ENCODE peak calls at places on chromosomes 1 and 21, in six cellular contexts. H, X, F, A, T and L are unnamed samples.

GRCh38 chr1:207024202-207025143 is 8.1 kb downstream of the C1orf116 start:
- ATAC-seq in F (no peak), H (peak), A (no peak), T (no peak), X (peak), L (no peak)

GRCh38 chr1:230609208-230609607 is 33.1 kb upstream of the COG2 start:
- ATAC-seq in X (no peak), F (peak), T (no peak), H (no peak), A (peak), L (no peak)

GRCh38 chr1:103362348-103363007 is 163.0 kb upstream of the RNPC3 start:
- ATAC-seq in T (no peak), F (no peak), H (peak), A (no peak), X (no peak), L (no peak)

GRCh38 chr1:220189750-220190347 is 82.4 kb downstream of the RAB3GAP2 start:
- ATAC-seq in A (peak), H (peak), X (no peak), F (no peak), T (no peak), L (no peak)

GRCh38 chr1:222889445-222889844 is 74.6 kb downstream of the DISP1 start:
- ATAC-seq in F (no peak), H (no peak), T (no peak), X (no peak), A (no peak), L (no peak)

GRCh38 chr1:21569820-21570527 is 60.8 kb downstream of the ALPL start:
- ATAC-seq in A (no peak), F (no peak), X (no peak), H (no peak), T (no peak), L (no peak)

GRCh38 chr1:208475951-208476824 is 232.0 kb upstream of the PLXNA2 start:
- ATAC-seq in H (no peak), F (no peak), X (peak), T (no peak), A (no peak), L (no peak)

GRCh38 chr1:213231795-213232231 is 180.8 kb downstream of the RPS6KC1 start:
- ATAC-seq in F (no peak), A (no peak), X (no peak), T (no peak), H (no peak), L (no peak)

GRCh38 chr1:31110846-31111245 is 45.3 kb upstream of the PUM1 start:
- ATAC-seq in F (no peak), A (no peak), X (no peak), H (no peak), T (no peak), L (no peak)

GRCh38 chr1:64917328-64917861 is 49.0 kb downstream of the JAK1 start:
- ATAC-seq in T (peak), A (peak), H (no peak), X (peak), F (peak), L (peak)

GRCh38 chr1:62103880-62104279 is 90.8 kb upstream of the L1TD1 start:
- ATAC-seq in X (no peak), T (no peak), H (no peak), A (no peak), F (no peak), L (no peak)

GRCh38 chr21:42059721-42060120 is 11.4 kb upstream of the UMODL1 start:
- ATAC-seq in A (no peak), T (no peak), X (no peak), H (no peak), F (no peak), L (no peak)

GRCh38 chr1:19536519-19536918 is 51.2 kb upstream of the CAPZB start:
- ATAC-seq in H (no peak), F (no peak), T (no peak), X (no peak), A (no peak), L (no peak)

GRCh38 chr1:221040716-221041275 is 161.6 kb downstream of the HLX start:
- ATAC-seq in X (no peak), F (no peak), H (no peak), A (no peak), T (no peak), L (no peak)

GRCh38 chr1:163104405-163105099 is 35.4 kb downstream of the RGS4 start:
- ATAC-seq in T (no peak), A (no peak), H (no peak), F (no peak), X (no peak), L (no peak)